ENCODE peak calls at places on chromosomes 7 and 10, in eight cellular contexts. One of them, this sample, is unnamed.

GRCh38 chr10:122786269-122786668 is 59.4 kb downstream of the CUZD1 start:
- DNase-seq in activated T-helper 9 cell treated with anti-CD3 and anti-CD28 coated beads, Interleukin-2, amount 50 U/mL, for 16 hours: no peak
- DNase-seq in putamen: peak; percentile 6
- DNase-seq in SW 1271: no peak
- DNase-seq in EH: peak; percentile 45
- DNase-seq in B cell: no peak
- DNase-seq in SK-N-DZ: no peak
- DNase-seq in M059J: peak; percentile 42
- DNase-seq in this sample: peak; percentile 44

GRCh38 chr10:55410415-55410885 is 609.4 kb upstream of the PCDH15 start:
- DNase-seq in SW 1271: no peak
- DNase-seq in B cell: no peak
- DNase-seq in activated T-helper 9 cell treated with anti-CD3 and anti-CD28 coated beads, Interleukin-2, amount 50 U/mL, for 16 hours: no peak
- DNase-seq in SK-N-DZ: peak; percentile 90
- DNase-seq in M059J: no peak
- DNase-seq in putamen: peak; percentile 87
- DNase-seq in EH: no peak
- DNase-seq in this sample: peak; percentile 98

GRCh38 chr7:134703781-134704180 is 57.1 kb downstream of the BPGM start:
- DNase-seq in putamen: no peak
- DNase-seq in M059J: peak; percentile 79
- DNase-seq in EH: peak; percentile 73
- DNase-seq in SW 1271: no peak
- DNase-seq in activated T-helper 9 cell treated with anti-CD3 and anti-CD28 coated beads, Interleukin-2, amount 50 U/mL, for 16 hours: no peak
- DNase-seq in B cell: no peak
- DNase-seq in SK-N-DZ: no peak
- DNase-seq in this sample: no peak

GRCh38 chr7:139745330-139746143 is 32.3 kb downstream of the HIPK2 start:
- DNase-seq in B cell: no peak
- DNase-seq in EH: peak; percentile 44
- DNase-seq in putamen: no peak
- DNase-seq in activated T-helper 9 cell treated with anti-CD3 and anti-CD28 coated beads, Interleukin-2, amount 50 U/mL, for 16 hours: no peak
- DNase-seq in SW 1271: no peak
- DNase-seq in M059J: no peak
- DNase-seq in SK-N-DZ: no peak
- DNase-seq in this sample: no peak

GRCh38 chr10:90919683-90920574 is 958 bp downstream of the ANKRD1 start:
- DNase-seq in B cell: no peak
- DNase-seq in SK-N-DZ: no peak
- DNase-seq in EH: no peak
- DNase-seq in activated T-helper 9 cell treated with anti-CD3 and anti-CD28 coated beads, Interleukin-2, amount 50 U/mL, for 16 hours: no peak
- DNase-seq in SW 1271: no peak
- DNase-seq in M059J: no peak
- DNase-seq in putamen: no peak
- DNase-seq in this sample: no peak

GRCh38 chr7:157434701-157435100 is 97.9 kb downstream of the DNAJB6 start:
- DNase-seq in SW 1271: no peak
- DNase-seq in M059J: no peak
- DNase-seq in B cell: no peak
- DNase-seq in activated T-helper 9 cell treated with anti-CD3 and anti-CD28 coated beads, Interleukin-2, amount 50 U/mL, for 16 hours: no peak
- DNase-seq in SK-N-DZ: no peak
- DNase-seq in putamen: no peak
- DNase-seq in EH: no peak
- DNase-seq in this sample: no peak

GRCh38 chr7:112414855-112415490 is 35.3 kb upstream of the IFRD1 start:
- DNase-seq in M059J: peak; percentile 64
- DNase-seq in EH: peak; percentile 50
- DNase-seq in SK-N-DZ: peak; percentile 63
- DNase-seq in putamen: peak; percentile 28
- DNase-seq in SW 1271: peak; percentile 12
- DNase-seq in activated T-helper 9 cell treated with anti-CD3 and anti-CD28 coated beads, Interleukin-2, amount 50 U/mL, for 16 hours: no peak
- DNase-seq in B cell: no peak
- DNase-seq in this sample: peak; percentile 73

GRCh38 chr7:28889290-28889689 is 68.8 kb downstream of the TRIL start:
- DNase-seq in SK-N-DZ: no peak
- DNase-seq in SW 1271: no peak
- DNase-seq in putamen: no peak
- DNase-seq in M059J: no peak
- DNase-seq in activated T-helper 9 cell treated with anti-CD3 and anti-CD28 coated beads, Interleukin-2, amount 50 U/mL, for 16 hours: no peak
- DNase-seq in B cell: no peak
- DNase-seq in EH: no peak
- DNase-seq in this sample: no peak

GRCh38 chr7:155457544-155458316 is at the start of gene EN2:
- DNase-seq in M059J: no peak
- DNase-seq in B cell: peak; percentile 74
- DNase-seq in SW 1271: no peak
- DNase-seq in putamen: no peak
- DNase-seq in activated T-helper 9 cell treated with anti-CD3 and anti-CD28 coated beads, Interleukin-2, amount 50 U/mL, for 16 hours: no peak
- DNase-seq in SK-N-DZ: no peak
- DNase-seq in EH: no peak
- DNase-seq in this sample: no peak

GRCh38 chr7:18016547-18017444 is 10.8 kb downstream of the PRPS1L1 start:
- DNase-seq in EH: no peak
- DNase-seq in activated T-helper 9 cell treated with anti-CD3 and anti-CD28 coated beads, Interleukin-2, amount 50 U/mL, for 16 hours: no peak
- DNase-seq in B cell: no peak
- DNase-seq in SW 1271: no peak
- DNase-seq in M059J: no peak
- DNase-seq in putamen: no peak
- DNase-seq in SK-N-DZ: no peak
- DNase-seq in this sample: no peak

GRCh38 chr10:14879055-14879800 is 562 bp downstream of the SUV39H2 start:
- DNase-seq in SW 1271: no peak
- DNase-seq in M059J: peak; percentile 20
- DNase-seq in B cell: peak; percentile 63
- DNase-seq in activated T-helper 9 cell treated with anti-CD3 and anti-CD28 coated beads, Interleukin-2, amount 50 U/mL, for 16 hours: peak; percentile 8
- DNase-seq in putamen: peak; percentile 6
- DNase-seq in EH: peak; percentile 25
- DNase-seq in SK-N-DZ: no peak
- DNase-seq in this sample: no peak

GRCh38 chr7:29840701-29841100 is 34.4 kb downstream of the WIPF3 start:
- DNase-seq in M059J: no peak
- DNase-seq in putamen: no peak
- DNase-seq in SK-N-DZ: no peak
- DNase-seq in B cell: no peak
- DNase-seq in SW 1271: no peak
- DNase-seq in activated T-helper 9 cell treated with anti-CD3 and anti-CD28 coated beads, Interleukin-2, amount 50 U/mL, for 16 hours: no peak
- DNase-seq in EH: no peak
- DNase-seq in this sample: no peak

This sample was measured in pons.